ENCODE peak calls at places on chromosomes 16 and 17, in six cellular contexts. G is IMR-90; O is lower leg skin; K is PC-3; I is CD8-positive, alpha-beta T cell; E is fibroblast of the aortic adventitia. P is an unnamed sample.

GRCh38 chr16:50473375-50473945 is 74.7 kb upstream of the NKD1 start:
- DNase-seq in I (no peak), G (no peak), K (peak; percentile 23), E (no peak), O (no peak), P (no peak)

GRCh38 chr16:49876716-49877129 is 20.8 kb upstream of the ZNF423 start:
- DNase-seq in E (no peak), I (no peak), O (no peak), G (no peak), K (peak; percentile 28), P (no peak)

GRCh38 chr17:45761957-45762565 is 22.1 kb upstream of the CRHR1 start:
- DNase-seq in G (no peak), K (no peak), O (no peak), I (no peak), E (no peak), P (no peak)

GRCh38 chr17:43155666-43156065 is 15.3 kb upstream of the NBR1 start:
- DNase-seq in G (no peak), I (no peak), E (no peak), O (no peak), K (no peak), P (no peak)

GRCh38 chr17:57578608-57578990 is 166.5 kb downstream of the CCDC182 start:
- DNase-seq in K (no peak), E (peak; percentile 38), O (no peak), I (no peak), G (peak; percentile 51), P (no peak)

GRCh38 chr16:88819126-88819525 is 7.4 kb upstream of the APRT start:
- DNase-seq in I (no peak), O (no peak), G (no peak), K (no peak), E (no peak), P (no peak)

GRCh38 chr17:50330151-50330753 is 15.7 kb upstream of the XYLT2 start:
- DNase-seq in G (no peak), I (no peak), O (no peak), E (no peak), K (no peak), P (no peak)

GRCh38 chr17:39235555-39236221 is 9.9 kb upstream of the STAC2 start:
- DNase-seq in I (peak; percentile 67), O (no peak), G (peak; percentile 57), E (peak; percentile 45), K (peak; percentile 51), P (peak; percentile 58)

GRCh38 chr16:24944206-24944605 is 71.0 kb downstream of the ARHGAP17 start:
- DNase-seq in O (no peak), K (peak; percentile 20), E (no peak), G (no peak), I (no peak), P (no peak)

GRCh38 chr17:43879723-43880419 is 27.5 kb downstream of the MPP2 start:
- DNase-seq in K (no peak), E (no peak), I (no peak), G (no peak), O (no peak), P (no peak)

GRCh38 chr17:10156579-10157488 is 41.6 kb downstream of the GAS7 start:
- DNase-seq in G (no peak), O (peak; percentile 73), K (no peak), I (peak; percentile 23), E (no peak), P (no peak)

GRCh38 chr16:17364319-17365210 is 106.2 kb downstream of the XYLT1 start:
- DNase-seq in I (peak; percentile 80), K (no peak), O (no peak), E (peak; percentile 99), G (peak; percentile 94), P (peak; percentile 73)

GRCh38 chr17:78883533-78884131 is 19.4 kb downstream of the CEP295NL start:
- DNase-seq in E (peak; percentile 97), K (peak; percentile 95), I (no peak), G (peak; percentile 97), O (peak; percentile 88), P (peak; percentile 98)

GRCh38 chr17:28875856-28876564 is 21.2 kb downstream of the ERAL1 start:
- DNase-seq in I (no peak), E (no peak), G (no peak), K (no peak), O (no peak), P (no peak)

GRCh38 chr17:72523491-72523890 is 402.7 kb downstream of the SOX9 start:
- DNase-seq in I (no peak), E (peak; percentile 75), O (no peak), K (no peak), G (no peak), P (no peak)

GRCh38 chr16:69494993-69495392 is 70.6 kb downstream of the CYB5B start:
- DNase-seq in O (no peak), I (no peak), E (no peak), K (peak; percentile 3), G (no peak), P (peak; percentile 32)

GRCh38 chr17:7493941-7494340 is 9.8 kb downstream of the POLR2A start:
- DNase-seq in K (no peak), E (no peak), I (no peak), G (no peak), O (no peak), P (no peak)

GRCh38 chr17:82418001-82418986 is at the start of the genes HEXD and OGFOD3:
- DNase-seq in O (no peak), G (peak; percentile 69), K (peak; percentile 91), I (peak; percentile 86), E (peak; percentile 63), P (peak; percentile 77)

GRCh38 chr17:38328620-38329019 is 15.1 kb downstream of the GPR179 start:
- DNase-seq in O (no peak), E (no peak), K (no peak), G (no peak), I (no peak), P (no peak)

GRCh38 chr16:66043326-66043725 is 323.2 kb upstream of the CDH5 start:
- DNase-seq in G (no peak), K (no peak), E (no peak), I (no peak), O (no peak), P (no peak)

GRCh38 chr16:72554935-72555334 is 383.0 kb upstream of the PMFBP1 start:
- DNase-seq in K (peak; percentile 21), E (no peak), I (no peak), O (no peak), G (peak; percentile 6), P (peak; percentile 41)

DNA sequence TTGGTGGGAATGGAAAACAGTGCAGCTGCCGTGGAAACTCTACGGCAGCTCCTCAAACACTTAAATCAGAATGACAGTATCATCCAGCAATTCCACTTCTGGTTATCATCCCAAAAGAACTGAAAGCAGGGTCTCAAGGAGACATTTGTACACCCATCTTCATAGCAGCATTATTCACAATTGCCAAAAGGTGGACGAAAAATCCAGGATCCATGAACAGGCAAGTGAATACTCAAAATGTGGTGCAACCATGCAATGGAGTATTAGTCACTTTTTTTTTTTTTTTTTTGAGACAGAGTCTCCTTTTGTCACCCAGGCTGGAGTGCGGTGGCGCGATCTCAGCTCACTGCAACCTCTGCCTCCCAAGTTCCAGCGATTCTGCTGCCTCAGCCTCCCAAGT is 10.6 kb upstream of the AATK start:
- DNase-seq in O (no peak), I (no peak), E (no peak), K (no peak), G (peak; percentile 3), P (no peak)
- TF ChIP-seq CTCF in O (no peak), I (no peak), E (no peak), K (no peak), G (no peak), P (no peak)

DNA sequence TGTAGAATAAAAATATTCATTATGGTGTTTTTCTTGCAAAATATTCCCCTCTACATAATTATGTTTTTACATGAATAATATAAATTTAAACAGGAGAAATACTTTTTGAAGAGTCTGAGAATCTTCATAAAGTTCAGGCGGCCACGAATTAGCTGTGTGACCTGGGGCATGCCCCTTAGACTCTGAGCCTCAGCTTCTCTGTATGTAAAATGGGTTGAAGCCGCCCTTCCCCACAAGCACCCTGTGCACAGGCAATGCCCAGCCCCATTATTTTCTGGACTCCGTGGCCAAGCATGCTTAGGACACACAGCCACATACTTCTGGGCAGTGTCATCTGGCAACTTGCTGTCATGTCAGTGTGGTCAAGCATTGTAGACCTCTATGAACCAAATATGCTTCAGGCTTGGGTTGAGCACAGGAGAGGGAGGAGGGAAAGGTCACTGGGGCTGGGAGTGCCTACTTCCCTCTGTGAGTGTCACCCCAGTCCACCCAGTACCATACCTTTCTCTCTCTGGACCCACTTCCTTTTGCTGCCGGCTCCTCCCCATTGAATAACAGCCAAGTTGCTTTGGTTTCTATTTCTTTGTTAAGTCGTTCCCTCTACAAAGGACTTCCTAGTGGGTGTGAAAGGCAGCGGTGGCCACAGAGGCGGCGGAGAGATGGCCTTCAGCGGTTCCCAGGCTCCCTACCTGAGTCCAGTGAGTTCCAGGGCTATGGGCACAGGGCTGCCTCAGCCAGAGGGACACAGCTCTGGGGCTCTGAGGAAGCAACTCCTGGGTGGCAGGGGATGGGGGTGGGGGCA is at the start of gene LGALS9:
- DNase-seq in K (peak; percentile 19), E (peak; percentile 16), I (peak; percentile 41), G (peak; percentile 38), O (no peak), P (peak; percentile 18)
- H3K4me3 ChIP-seq in K (no peak within 1 kb of the TSS), E (no peak within 1 kb of the TSS), I (peak within 1 kb of the TSS; percentile 88), G (no peak within 1 kb of the TSS), O (no peak within 1 kb of the TSS), P (no peak within 1 kb of the TSS)

GRCh38 chr17:77090476-77090875 is 50.3 kb upstream of the SEC14L1 start:
- DNase-seq in K (no peak), I (no peak), G (no peak), O (no peak), E (no peak), P (no peak)

GRCh38 chr17:77086433-77087010 is 54.2 kb upstream of the SEC14L1 start:
- DNase-seq in I (peak; percentile 64), G (peak; percentile 72), E (peak; percentile 83), K (peak; percentile 98), O (peak; percentile 81), P (peak; percentile 78)

GRCh38 chr17:77089118-77089477 is 51.7 kb upstream of the SEC14L1 start:
- DNase-seq in K (peak; percentile 32), I (no peak), E (peak; percentile 8), O (no peak), G (no peak), P (no peak)

GRCh38 chr17:77087650-77088454 is 52.9 kb upstream of the SEC14L1 start:
- DNase-seq in O (no peak), G (no peak), E (no peak), K (no peak), I (no peak), P (no peak)

DNA sequence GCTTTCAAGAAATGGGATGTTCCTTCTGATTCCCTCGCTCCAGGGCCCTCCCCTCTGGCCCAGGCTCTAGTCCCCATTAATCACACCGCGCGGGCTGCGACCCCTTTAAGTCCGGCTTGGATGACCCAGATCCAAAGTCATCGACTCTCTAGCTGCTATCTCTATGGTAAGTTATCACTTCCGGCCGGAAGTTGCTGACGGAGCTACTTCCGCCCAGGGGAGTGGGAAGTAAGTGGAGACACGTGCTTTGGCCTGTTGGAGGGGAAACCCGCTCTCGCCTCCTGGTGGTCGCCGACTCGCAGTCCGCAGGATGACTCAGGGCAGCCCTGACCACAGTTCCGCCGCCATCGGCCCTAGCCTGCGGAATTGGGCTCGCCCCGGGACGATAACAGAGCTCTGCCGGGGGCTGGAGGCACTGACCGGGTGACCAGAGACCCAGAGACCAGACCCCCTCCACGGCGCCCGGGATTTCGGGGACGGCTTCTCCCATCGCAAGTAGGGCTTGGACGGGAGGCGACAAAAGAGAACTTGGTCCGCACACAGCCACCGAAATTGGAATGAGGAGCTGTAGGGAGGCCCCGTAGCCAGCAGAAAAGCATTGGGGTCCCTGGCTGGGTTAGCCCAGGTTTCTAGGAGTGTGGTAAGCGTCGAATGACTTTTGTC is 52.2 kb upstream of the SEC14L1 start:
- DNase-seq in K (peak; percentile 98), E (peak; percentile 98), O (peak; percentile 95), G (peak; percentile 98), I (peak; percentile 86), P (peak; percentile 96)
- TF ChIP-seq CTCF in K (peak; percentile 71), E (peak; percentile 77), O (no peak), G (peak; percentile 90), I (peak; percentile 64), P (peak; percentile 50)

GRCh38 chr17:76869209-76869877 is 1.1 kb downstream of the MGAT5B start:
- DNase-seq in E (no peak), G (no peak), O (no peak), I (no peak), K (no peak), P (no peak)
- H3K4me3 ChIP-seq in E (no peak overlapping the region), G (no peak overlapping the region), O (no peak overlapping the region), I (peak overlapping the region; percentile 39), K (peak overlapping the region; percentile 65), P (no peak overlapping the region)